ENCODE peak calls at places on chromosomes 2 and 18, in nine cellular contexts. O, T, M, K, E, C, J, D and S are unnamed samples.
A peak's percentile ranks its signal among the peaks of the same experiment; 100 is the strongest.

GRCh38 chr2:45888167-45888566 is 236.7 kb downstream of the PRKCE start:
- DNase-seq in E (no peak), J (no peak), M (no peak), C (no peak), D (no peak), O (no peak), T (no peak), K (no peak), S (no peak)

GRCh38 chr2:231394201-231395141 is 1.0 kb upstream of the B3GNT7 start:
- DNase-seq in O (no peak), C (no peak), J (no peak), T (peak; percentile 50), E (no peak), K (no peak), D (no peak), M (no peak), S (no peak)

GRCh38 chr18:3132700-3133099 is 87.1 kb downstream of the MYOM1 start:
- DNase-seq in E (no peak), J (no peak), D (no peak), M (no peak), O (no peak), C (no peak), K (no peak), T (no peak), S (no peak)

GRCh38 chr2:127932199-127932877 is 46.6 kb upstream of the AMMECR1L start:
- DNase-seq in J (no peak), K (no peak), D (no peak), E (no peak), T (no peak), M (no peak), O (no peak), C (no peak), S (peak; percentile 7)

GRCh38 chr2:65292461-65293127 is 65.0 kb downstream of the ACTR2 start:
- DNase-seq in K (no peak), M (no peak), J (no peak), C (no peak), D (no peak), T (no peak), O (no peak), E (no peak), S (peak; percentile 88)

GRCh38 chr18:22314001-22314400 is 103.7 kb downstream of the CTAGE1 start:
- DNase-seq in T (no peak), E (no peak), C (no peak), D (no peak), O (no peak), M (no peak), K (no peak), J (no peak), S (no peak)

GRCh38 chr2:84257871-84258270 is 201.2 kb downstream of the SUCLG1 start:
- DNase-seq in O (no peak), D (no peak), J (no peak), E (no peak), T (no peak), K (no peak), M (no peak), C (no peak), S (no peak)

GRCh38 chr2:160720098-160720497 is 226.5 kb upstream of the RBMS1 start:
- DNase-seq in C (no peak), M (no peak), T (no peak), E (no peak), K (no peak), J (no peak), O (no peak), D (no peak), S (no peak)

GRCh38 chr2:30527859-30528258 is 80.8 kb downstream of the LCLAT1 start:
- DNase-seq in O (no peak), M (no peak), D (no peak), C (no peak), J (no peak), E (no peak), T (no peak), K (no peak), S (no peak)